ENCODE peak calls at places on chromosomes 4 and X, in five cellular contexts. P is stimulated activated CD4-positive, alpha-beta T cell treated with anti-CD3 and anti-CD28 coated beads, TNF-alpha, amount 100 ng/mL, for 4 hours; N is tibial artery; A is NCI-H1092; Q is NCI-H748 treated with DMSO at 0.1 percent for 48 hours. H is an unnamed sample.

GRCh38 chr4:30776451-30776850 is 56.3 kb downstream of the PCDH7 start:
- DNase-seq in P (no peak), N (no peak), A (no peak), Q (no peak), H (no peak)

GRCh38 chr4:23166919-23167318 is 474.2 kb downstream of the GBA3 start:
- DNase-seq in P (no peak), N (no peak), A (no peak), Q (no peak), H (no peak)

GRCh38 chr4:184283659-184284335 is 66.1 kb upstream of the ENPP6 start:
- DNase-seq in P (no peak), N (no peak), A (no peak), Q (no peak), H (peak)

GRCh38 chr4:176193126-176193525 is 2.3 kb downstream of the SPATA4 start:
- DNase-seq in P (no peak), N (no peak), A (no peak), Q (no peak), H (no peak)

GRCh38 chrX:49129427-49129826 is 5.9 kb upstream of the GPKOW start:
- DNase-seq in P (no peak), N (no peak), A (no peak), Q (no peak), H (no peak)

GRCh38 chr4:7014815-7015214 is 28.4 kb upstream of the TADA2B start:
- DNase-seq in P (no peak), N (no peak), A (no peak), Q (no peak), H (no peak)

GRCh38 chrX:29297171-29297800 is 710.0 kb downstream of the IL1RAPL1 start:
- DNase-seq in P (no peak), N (no peak), A (no peak), Q (no peak), H (no peak)

GRCh38 chr4:150722908-150723362 is 141.0 kb downstream of the MAB21L2 start:
- DNase-seq in P (no peak), N (peak), A (no peak), Q (no peak), H (no peak)

GRCh38 chrX:42606591-42606990 is 171.4 kb downstream of the PPP1R2C start:
- DNase-seq in P (no peak), N (no peak), A (no peak), Q (no peak), H (no peak)

GRCh38 chr4:163611784-163612445 is 117.4 kb downstream of the TMA16 start:
- DNase-seq in P (no peak), N (no peak), A (no peak), Q (no peak), H (no peak)

GRCh38 chrX:140050906-140051305 is 85.6 kb upstream of the CXorf66 start:
- DNase-seq in P (no peak), N (no peak), A (no peak), Q (no peak), H (no peak)

GRCh38 chr4:169492436-169493163 is 119.8 kb downstream of the NEK1 start:
- DNase-seq in P (no peak), N (no peak), A (no peak), Q (peak), H (peak)

GRCh38 chrX:63560601-63561218 is 209.6 kb upstream of the SPIN4 start:
- DNase-seq in P (peak), N (peak), A (peak), Q (peak), H (peak)

GRCh38 chr4:124940387-124940786 is 227.9 kb upstream of the ANKRD50 start:
- DNase-seq in P (no peak), N (no peak), A (no peak), Q (no peak), H (no peak)

GRCh38 chr4:20159516-20159915 is 92.2 kb upstream of the SLIT2 start:
- DNase-seq in P (no peak), N (no peak), A (no peak), Q (no peak), H (no peak)

H was measured in GM06990.